ENCODE peak calls at places on chromosomes 16 and 17, in six cellular contexts. J is GM23338, L is OCI-LY7, M is MM.1S, P is HCT116, V is PC-9. Z is an unnamed sample.
A peak's percentile ranks its signal among the peaks of the same experiment; 100 is the strongest.

GRCh38 chr16:55499951-55500350 is 8.9 kb upstream of the LPCAT2 start:
- DNase-seq in J (no peak), L (no peak), M (no peak), P (peak; percentile 41), V (peak; percentile 94), Z (peak; percentile 99)

GRCh38 chr16:81566245-81567007 is 121.8 kb downstream of the CMIP start:
- DNase-seq in J (no peak), L (no peak), M (no peak), P (no peak), V (no peak), Z (no peak)

GRCh38 chr16:84159006-84159405 is 13.9 kb downstream of the DNAAF1 start:
- DNase-seq in J (no peak), L (no peak), M (no peak), P (no peak), V (no peak), Z (peak; percentile 11)

GRCh38 chr16:1706386-1707192 is 594 bp downstream of the MAPK8IP3 start:
- DNase-seq in J (peak; percentile 50), L (peak; percentile 63), M (no peak), P (no peak), V (no peak), Z (peak; percentile 73)

GRCh38 chr16:77850637-77851330 is 62.4 kb downstream of the VAT1L start:
- DNase-seq in J (no peak), L (no peak), M (no peak), P (no peak), V (no peak), Z (peak; percentile 53)

GRCh38 chr17:38893612-38894011 is 23.8 kb downstream of the LASP1 start:
- DNase-seq in J (no peak), L (no peak), M (no peak), P (no peak), V (no peak), Z (peak; percentile 37)

GRCh38 chr16:50265260-50265659 is 1.1 kb upstream of the ADCY7 start:
- DNase-seq in J (no peak), L (peak; percentile 72), M (peak; percentile 56), P (peak; percentile 33), V (no peak), Z (peak; percentile 28)

GRCh38 chr17:78920528-78920927 is 4.7 kb downstream of the TIMP2 start:
- DNase-seq in J (no peak), L (no peak), M (no peak), P (no peak), V (no peak), Z (no peak)

GRCh38 chr16:30948087-30948955 is 547 bp upstream of the ORAI3 start:
- DNase-seq in J (peak; percentile 100), L (no peak), M (no peak), P (peak; percentile 92), V (peak; percentile 90), Z (peak; percentile 98)

GRCh38 chr16:47667956-47668355 is 206.8 kb downstream of the PHKB start:
- DNase-seq in J (no peak), L (no peak), M (no peak), P (no peak), V (no peak), Z (no peak)

GRCh38 chr16:11138769-11139623 is 117.0 kb downstream of the SOCS1 start:
- DNase-seq in J (no peak), L (no peak), M (no peak), P (no peak), V (peak; percentile 67), Z (peak; percentile 65)

GRCh38 chr16:86387461-86388440 is 122.6 kb upstream of the FOXF1 start:
- DNase-seq in J (no peak), L (no peak), M (no peak), P (peak; percentile 63), V (no peak), Z (peak; percentile 99)

GRCh38 chr16:66357523-66357928 is 9.0 kb upstream of the CDH5 start:
- DNase-seq in J (peak; percentile 87), L (peak; percentile 49), M (peak; percentile 51), P (peak; percentile 72), V (peak; percentile 59), Z (peak; percentile 87)

GRCh38 chr17:29147682-29148081 is 32.5 kb downstream of the MYO18A start:
- DNase-seq in J (no peak), L (no peak), M (no peak), P (no peak), V (no peak), Z (no peak)

GRCh38 chr17:69575346-69575761 is 160.9 kb downstream of the MAP2K6 start:
- DNase-seq in J (no peak), L (peak; percentile 59), M (no peak), P (no peak), V (peak; percentile 90), Z (peak; percentile 47)

GRCh38 chr16:6131526-6132050 is 1034.0 kb upstream of the EEF2KMT start:
- DNase-seq in J (no peak), L (no peak), M (no peak), P (no peak), V (no peak), Z (no peak)

GRCh38 chr17:4599505-4600281 is 15.4 kb downstream of the SMTNL2 start:
- DNase-seq in J (peak; percentile 74), L (no peak), M (no peak), P (no peak), V (no peak), Z (no peak)

GRCh38 chr17:50047488-50048126 is 8.3 kb upstream of the ITGA3 start:
- DNase-seq in J (no peak), L (no peak), M (no peak), P (no peak), V (peak; percentile 70), Z (peak; percentile 87)

GRCh38 chr16:22217890-22218730 is 12.0 kb downstream of the EEF2K start:
- DNase-seq in J (peak; percentile 41), L (peak; percentile 38), M (no peak), P (no peak), V (no peak), Z (no peak)

GRCh38 chr16:88969361-88969831 is 7.6 kb downstream of the CBFA2T3 start:
- DNase-seq in J (no peak), L (peak; percentile 39), M (peak; percentile 51), P (no peak), V (no peak), Z (no peak)

GRCh38 chr16:14286381-14287230 is 215.5 kb downstream of the MRTFB start:
- DNase-seq in J (peak; percentile 77), L (peak; percentile 75), M (no peak), P (no peak), V (no peak), Z (peak; percentile 76)

DNA sequence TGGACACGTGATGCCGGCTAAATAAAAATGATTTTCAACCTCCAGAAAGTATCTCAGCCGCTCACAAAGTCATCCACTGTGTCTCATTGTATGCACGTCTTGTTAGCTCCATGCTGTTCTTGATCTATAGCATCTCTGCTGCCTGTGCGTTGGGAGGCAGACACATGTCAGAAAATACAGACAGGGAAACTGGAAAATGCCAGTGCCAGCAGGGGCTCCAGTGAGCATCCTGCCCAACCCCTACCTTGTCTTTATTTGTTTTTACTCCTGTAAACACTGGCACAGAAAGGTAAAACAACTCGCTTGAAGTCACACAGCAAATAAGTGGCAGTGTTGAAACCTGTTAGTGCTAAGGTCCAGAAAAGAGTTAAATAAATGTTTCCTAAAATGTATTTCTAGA is 208.1 kb upstream of the ASIC2 start:
- DNase-seq in J (peak; percentile 27), L (no peak), M (no peak), P (no peak), V (no peak), Z (no peak)
- H3K9me2 ChIP-seq in J (no peaks in the 10 kb centered on the region), L (no peaks in the 10 kb centered on the region), M (no peaks in the 10 kb centered on the region), P (no peaks in the 10 kb centered on the region), V (no peaks in the 10 kb centered on the region), Z (no peaks in the 10 kb centered on the region)

DNA sequence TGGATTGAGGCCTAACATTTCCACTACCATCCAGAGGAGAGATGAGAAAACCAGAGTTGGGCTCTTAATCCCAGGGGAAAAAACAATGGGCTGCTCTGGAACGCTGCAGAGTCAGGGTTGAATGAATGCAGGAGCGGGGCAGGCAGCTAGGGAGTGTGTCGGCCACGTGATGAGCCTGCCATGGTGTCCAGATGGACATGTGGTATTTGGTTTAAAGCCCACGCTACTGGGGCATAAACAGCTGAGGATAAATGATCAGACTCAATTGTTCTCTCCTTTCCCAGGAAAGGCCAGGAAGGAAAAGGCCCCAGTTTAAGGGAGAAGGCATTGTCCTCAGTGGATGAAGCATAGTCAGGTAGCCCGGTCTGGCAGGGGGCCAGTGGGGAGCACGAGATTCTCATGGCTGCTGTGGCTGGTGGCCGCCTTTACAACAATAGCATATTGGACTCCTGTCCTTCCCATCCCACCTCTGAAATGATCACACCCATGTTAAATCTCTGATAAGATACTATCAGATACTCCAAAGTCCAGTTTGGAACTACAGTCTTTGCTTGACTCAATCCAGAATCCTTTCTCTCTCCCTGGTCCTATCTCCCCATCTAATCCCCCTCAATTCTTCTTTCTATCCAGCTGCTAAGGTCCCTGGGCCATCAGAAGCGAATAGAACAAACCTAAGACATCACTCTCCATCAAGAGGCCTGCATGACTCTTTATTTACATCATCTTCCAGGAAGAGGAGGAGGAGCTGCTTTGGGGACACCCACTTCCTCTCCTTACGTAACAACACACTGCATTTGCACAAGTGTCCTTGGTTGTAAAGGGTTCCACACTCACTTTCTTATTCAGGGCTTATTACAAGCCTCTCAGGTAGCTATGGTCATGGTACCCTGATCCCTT is 20.4 kb downstream of the CA4 start:
- DNase-seq in J (no peak), L (peak; percentile 45), M (no peak), P (no peak), V (no peak), Z (peak; percentile 47)
- H3K9me2 ChIP-seq in J (no peaks in the 10 kb centered on the region), L (no peaks in the 10 kb centered on the region), M (no peaks in the 10 kb centered on the region), P (no peaks in the 10 kb centered on the region), V (no peaks in the 10 kb centered on the region), Z (no peaks in the 10 kb centered on the region)

GRCh38 chr17:42406602-42407288 is 16.3 kb downstream of the CAVIN1 start:
- DNase-seq in J (no peak), L (no peak), M (no peak), P (no peak), V (no peak), Z (peak; percentile 40)

GRCh38 chr17:42404326-42405055 is 16.2 kb upstream of the STAT3 start:
- DNase-seq in J (no peak), L (no peak), M (no peak), P (no peak), V (no peak), Z (no peak)

GRCh38 chr17:42405076-42405475 is 16.8 kb upstream of the STAT3 start:
- DNase-seq in J (no peak), L (no peak), M (no peak), P (no peak), V (no peak), Z (no peak)

GRCh38 chr17:42407289-42407836 is 15.7 kb downstream of the CAVIN1 start:
- DNase-seq in J (peak; percentile 91), L (peak; percentile 73), M (peak; percentile 61), P (no peak), V (peak; percentile 72), Z (peak; percentile 80)

GRCh38 chr17:42405963-42406495 is 17.0 kb downstream of the CAVIN1 start:
- DNase-seq in J (peak; percentile 92), L (peak; percentile 79), M (peak; percentile 58), P (no peak), V (no peak), Z (peak; percentile 89)
- H3K9me2 ChIP-seq in J (no peaks in the 10 kb centered on the region), L (no peaks in the 10 kb centered on the region), M (no peaks in the 10 kb centered on the region), P (no peaks in the 10 kb centered on the region), V (no peaks in the 10 kb centered on the region), Z (no peaks in the 10 kb centered on the region)

GRCh38 chr17:521561-522325 is 169.1 kb upstream of the RPH3AL start:
- DNase-seq in J (no peak), L (no peak), M (no peak), P (no peak), V (no peak), Z (no peak)
- H3K9me2 ChIP-seq in J (no peaks in the 10 kb centered on the region), L (no peaks in the 10 kb centered on the region), M (no peaks in the 10 kb centered on the region), P (no peaks in the 10 kb centered on the region), V (no peaks in the 10 kb centered on the region), Z (no peaks in the 10 kb centered on the region)